ENCODE peak calls at places on chromosomes 1 and 21, in four cellular contexts. T is NB4, Z is WERI-Rb-1, O is activated B cell treated with CpG ODN at 0.5 μM for 24 hours. Q is an unnamed sample.

GRCh38 chr1:44848456-44849181 is 5.6 kb upstream of the PTCH2 start:
- DNase-seq in T (no peak), Z (no peak), O (no peak), Q (no peak)

GRCh38 chr21:27321791-27322190 is 354.9 kb upstream of the ADAMTS5 start:
- DNase-seq in T (no peak), Z (no peak), O (no peak), Q (no peak)

GRCh38 chr1:217554849-217555248 is 76.0 kb downstream of the GPATCH2 start:
- DNase-seq in T (no peak), Z (no peak), O (no peak), Q (no peak)

GRCh38 chr1:167934407-167935251 is 1.9 kb upstream of the DCAF6 start:
- DNase-seq in T (peak), Z (no peak), O (no peak), Q (no peak)

GRCh38 chr1:210650403-210650802 is 321.7 kb downstream of the HHAT start:
- DNase-seq in T (no peak), Z (no peak), O (no peak), Q (no peak)

GRCh38 chr1:84259376-84259775 is 42.1 kb upstream of the SAMD13 start:
- DNase-seq in T (no peak), Z (no peak), O (no peak), Q (no peak)

GRCh38 chr1:215043405-215043804 is 39.1 kb upstream of the KCNK2 start:
- DNase-seq in T (no peak), Z (no peak), O (no peak), Q (no peak)

GRCh38 chr1:207981976-207982375 is 71.1 kb upstream of the CD34 start:
- DNase-seq in T (peak), Z (peak), O (no peak), Q (no peak)

GRCh38 chr1:164452549-164452948 is 106.4 kb upstream of the PBX1 start:
- DNase-seq in T (no peak), Z (no peak), O (no peak), Q (no peak)

GRCh38 chr1:31434101-31434871 is 21.3 kb downstream of the SERINC2 start:
- DNase-seq in T (no peak), Z (no peak), O (no peak), Q (no peak)

GRCh38 chr1:166166701-166167394 is at the start of gene FAM78B:
- DNase-seq in T (no peak), Z (peak), O (peak), Q (no peak)

GRCh38 chr21:28745131-28746055 is 247.3 kb downstream of the LTN1 start:
- DNase-seq in T (peak), Z (peak), O (peak), Q (peak)

GRCh38 chr1:218259800-218260199 is 25.3 kb upstream of the RRP15 start:
- DNase-seq in T (peak), Z (peak), O (no peak), Q (no peak)

GRCh38 chr1:209534496-209535250 is 48.8 kb upstream of the CAMK1G start:
- DNase-seq in T (no peak), Z (no peak), O (no peak), Q (no peak)
- TF ChIP-seq CTCF in T (no peak), Z (peak), O (no peak), Q (no peak)

GRCh38 chr1:3530086-3530930 is 75.8 kb downstream of the ARHGEF16 start:
- DNase-seq in T (no peak), Z (peak), O (no peak), Q (no peak)
- TF ChIP-seq CTCF in T (no peak), Z (no peak), O (no peak), Q (no peak)

GRCh38 chr1:36168538-36168937 is 12.6 kb downstream of the MAP7D1 start:
- DNase-seq in T (no peak), Z (no peak), O (no peak), Q (no peak)

GRCh38 chr1:36165145-36165544 is 9.2 kb downstream of the MAP7D1 start:
- DNase-seq in T (no peak), Z (no peak), O (no peak), Q (no peak)

GRCh38 chr1:36166136-36166535 is 10.2 kb downstream of the MAP7D1 start:
- DNase-seq in T (no peak), Z (no peak), O (no peak), Q (no peak)

GRCh38 chr1:36164399-36164798 is 8.4 kb downstream of the MAP7D1 start:
- DNase-seq in T (no peak), Z (no peak), O (no peak), Q (no peak)

GRCh38 chr1:36166938-36167910 is 11.3 kb downstream of the MAP7D1 start:
- DNase-seq in T (no peak), Z (no peak), O (no peak), Q (no peak)
- TF ChIP-seq CTCF in T (no peak), Z (no peak), O (no peak), Q (no peak)

GRCh38 chr1:153552335-153552734 is 3.3 kb upstream of the S100A3 start:
- DNase-seq in T (no peak), Z (peak), O (no peak), Q (no peak)
- TF ChIP-seq CTCF in T (no peak), Z (peak), O (no peak), Q (no peak)

GRCh38 chr21:37000381-37000780 is 6.1 kb upstream of the RIPPLY3 start:
- DNase-seq in T (peak), Z (no peak), O (no peak), Q (no peak)
- TF ChIP-seq CTCF in T (no peak), Z (peak), O (no peak), Q (no peak)

GRCh38 chr1:111789666-111790316 is 34.1 kb downstream of the DDX20 start:
- DNase-seq in T (peak), Z (no peak), O (no peak), Q (no peak)
- TF ChIP-seq CTCF in T (no peak), Z (no peak), O (no peak), Q (no peak)

DNA sequence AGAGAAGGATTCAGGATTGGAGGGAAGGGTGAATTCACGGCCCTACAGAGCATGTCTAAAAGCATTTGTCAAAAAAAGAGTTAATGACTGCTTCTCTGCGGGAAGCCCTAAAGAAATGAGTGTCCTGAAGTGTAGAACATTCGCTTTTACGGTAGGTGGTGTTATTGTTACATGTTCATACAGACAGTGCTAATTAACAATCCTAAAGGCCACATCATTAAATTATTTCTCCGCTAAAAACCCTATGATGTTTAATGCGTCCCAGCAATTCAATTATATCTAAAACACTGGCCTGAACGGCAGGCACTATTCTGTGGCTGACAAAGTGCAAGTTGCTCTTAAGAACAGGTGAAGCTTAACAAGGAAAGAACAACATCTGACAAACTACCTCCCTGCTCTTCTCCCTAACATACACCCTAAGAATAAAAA is 112.3 kb upstream of the NFIA start:
- DNase-seq in T (no peak), Z (no peak), O (no peak), Q (no peak)
- TF ChIP-seq CTCF in T (no peak), Z (no peak), O (no peak), Q (no peak)

GRCh38 chr1:220710333-220710732 is 20.2 kb downstream of the C1orf115 start:
- DNase-seq in T (no peak), Z (no peak), O (no peak), Q (no peak)
- TF ChIP-seq CTCF in T (no peak), Z (no peak), O (no peak), Q (no peak)

Q was measured in natural killer cell.